ENCODE peak calls at places on chromosomes 2 and 18, in seven cellular contexts. One of them, this sample, is unnamed.

GRCh38 chr2:84643991-84644390 is 127.7 kb downstream of the DNAH6 start:
- DNase-seq in left ventricle myocardium inferior: no peak
- DNase-seq in AG10803: no peak
- DNase-seq in AG04450: no peak
- DNase-seq in WERI-Rb-1: peak
- DNase-seq in SK-N-SH: no peak
- DNase-seq in endodermal cell: no peak
- DNase-seq in this sample: no peak

GRCh38 chr18:10140461-10140911 is 226.7 kb downstream of the VAPA start:
- DNase-seq in left ventricle myocardium inferior: no peak
- DNase-seq in AG10803: peak
- DNase-seq in AG04450: no peak
- DNase-seq in WERI-Rb-1: no peak
- DNase-seq in SK-N-SH: no peak
- DNase-seq in endodermal cell: no peak
- DNase-seq in this sample: peak

GRCh38 chr2:46984642-46985476 is 69.3 kb upstream of the MCFD2 start:
- DNase-seq in left ventricle myocardium inferior: peak
- DNase-seq in AG10803: peak
- DNase-seq in AG04450: peak
- DNase-seq in WERI-Rb-1: no peak
- DNase-seq in SK-N-SH: no peak
- DNase-seq in endodermal cell: no peak
- DNase-seq in this sample: peak

GRCh38 chr18:61528961-61529360 is 195.7 kb downstream of the CDH20 start:
- DNase-seq in left ventricle myocardium inferior: no peak
- DNase-seq in AG10803: no peak
- DNase-seq in AG04450: no peak
- DNase-seq in WERI-Rb-1: peak
- DNase-seq in SK-N-SH: no peak
- DNase-seq in endodermal cell: no peak
- DNase-seq in this sample: no peak

GRCh38 chr2:197950754-197951153 is 146.4 kb downstream of the PLCL1 start:
- DNase-seq in left ventricle myocardium inferior: no peak
- DNase-seq in AG10803: peak
- DNase-seq in AG04450: no peak
- DNase-seq in WERI-Rb-1: no peak
- DNase-seq in SK-N-SH: no peak
- DNase-seq in endodermal cell: no peak
- DNase-seq in this sample: no peak

GRCh38 chr2:25000503-25001328 is 29.0 kb upstream of the DNAJC27 start:
- DNase-seq in left ventricle myocardium inferior: no peak
- DNase-seq in AG10803: peak
- DNase-seq in AG04450: peak
- DNase-seq in WERI-Rb-1: no peak
- DNase-seq in SK-N-SH: peak
- DNase-seq in endodermal cell: no peak
- DNase-seq in this sample: no peak

GRCh38 chr2:173323371-173323770 is 31.3 kb upstream of the CDCA7 start:
- DNase-seq in left ventricle myocardium inferior: no peak
- DNase-seq in AG10803: no peak
- DNase-seq in AG04450: no peak
- DNase-seq in WERI-Rb-1: no peak
- DNase-seq in SK-N-SH: no peak
- DNase-seq in endodermal cell: no peak
- DNase-seq in this sample: no peak

GRCh38 chr2:233972941-233973575 is 55.9 kb downstream of the TRPM8 start:
- DNase-seq in left ventricle myocardium inferior: peak
- DNase-seq in AG10803: no peak
- DNase-seq in AG04450: no peak
- DNase-seq in WERI-Rb-1: no peak
- DNase-seq in SK-N-SH: no peak
- DNase-seq in endodermal cell: no peak
- DNase-seq in this sample: no peak

GRCh38 chr18:55384551-55385275 is 203.3 kb downstream of the TCF4 start:
- DNase-seq in left ventricle myocardium inferior: no peak
- DNase-seq in AG10803: peak
- DNase-seq in AG04450: no peak
- DNase-seq in WERI-Rb-1: peak
- DNase-seq in SK-N-SH: peak
- DNase-seq in endodermal cell: peak
- DNase-seq in this sample: peak

GRCh38 chr2:29113891-29114321 is 1.3 kb upstream of the CLIP4 start:
- DNase-seq in left ventricle myocardium inferior: peak
- DNase-seq in AG10803: peak
- DNase-seq in AG04450: no peak
- DNase-seq in WERI-Rb-1: no peak
- DNase-seq in SK-N-SH: peak
- DNase-seq in endodermal cell: no peak
- DNase-seq in this sample: peak

GRCh38 chr2:202780514-202781021 is 91.0 kb downstream of the ICA1L start:
- DNase-seq in left ventricle myocardium inferior: no peak
- DNase-seq in AG10803: no peak
- DNase-seq in AG04450: peak
- DNase-seq in WERI-Rb-1: no peak
- DNase-seq in SK-N-SH: no peak
- DNase-seq in endodermal cell: no peak
- DNase-seq in this sample: no peak

GRCh38 chr2:152198499-152198898 is 22.9 kb upstream of the STAM2 start:
- DNase-seq in left ventricle myocardium inferior: no peak
- DNase-seq in AG10803: no peak
- DNase-seq in AG04450: no peak
- DNase-seq in WERI-Rb-1: no peak
- DNase-seq in SK-N-SH: no peak
- DNase-seq in endodermal cell: peak
- DNase-seq in this sample: no peak

GRCh38 chr2:67880291-67880761 is 182.5 kb downstream of the C1D start:
- DNase-seq in left ventricle myocardium inferior: no peak
- DNase-seq in AG10803: no peak
- DNase-seq in AG04450: no peak
- DNase-seq in WERI-Rb-1: no peak
- DNase-seq in SK-N-SH: peak
- DNase-seq in endodermal cell: peak
- DNase-seq in this sample: no peak

GRCh38 chr2:9770308-9771100 is 72.8 kb upstream of the TAF1B start:
- DNase-seq in left ventricle myocardium inferior: peak
- DNase-seq in AG10803: peak
- DNase-seq in AG04450: peak
- DNase-seq in WERI-Rb-1: peak
- DNase-seq in SK-N-SH: peak
- DNase-seq in endodermal cell: peak
- DNase-seq in this sample: peak

GRCh38 chr2:98367721-98368120 is 21.5 kb downstream of the CNGA3 start:
- DNase-seq in left ventricle myocardium inferior: no peak
- DNase-seq in AG10803: no peak
- DNase-seq in AG04450: no peak
- DNase-seq in WERI-Rb-1: no peak
- DNase-seq in SK-N-SH: no peak
- DNase-seq in endodermal cell: no peak
- DNase-seq in this sample: no peak

GRCh38 chr2:196369967-196370366 is 198.6 kb upstream of the STK17B start:
- DNase-seq in left ventricle myocardium inferior: no peak
- DNase-seq in AG10803: no peak
- DNase-seq in AG04450: no peak
- DNase-seq in WERI-Rb-1: no peak
- DNase-seq in SK-N-SH: no peak
- DNase-seq in endodermal cell: no peak
- DNase-seq in this sample: no peak

GRCh38 chr2:196368546-196369225 is 197.3 kb upstream of the STK17B start:
- DNase-seq in left ventricle myocardium inferior: no peak
- DNase-seq in AG10803: no peak
- DNase-seq in AG04450: no peak
- DNase-seq in WERI-Rb-1: no peak
- DNase-seq in SK-N-SH: no peak
- DNase-seq in endodermal cell: no peak
- DNase-seq in this sample: no peak

GRCh38 chr2:196365923-196366322 is 194.5 kb upstream of the STK17B start:
- DNase-seq in left ventricle myocardium inferior: no peak
- DNase-seq in AG10803: no peak
- DNase-seq in AG04450: no peak
- DNase-seq in WERI-Rb-1: no peak
- DNase-seq in SK-N-SH: no peak
- DNase-seq in endodermal cell: no peak
- DNase-seq in this sample: no peak

GRCh38 chr2:196365132-196365531 is 193.8 kb upstream of the STK17B start:
- DNase-seq in left ventricle myocardium inferior: no peak
- DNase-seq in AG10803: no peak
- DNase-seq in AG04450: no peak
- DNase-seq in WERI-Rb-1: no peak
- DNase-seq in SK-N-SH: no peak
- DNase-seq in endodermal cell: no peak
- DNase-seq in this sample: no peak

GRCh38 chr2:196367633-196368032 is 196.3 kb upstream of the STK17B start:
- DNase-seq in left ventricle myocardium inferior: no peak
- DNase-seq in AG10803: no peak
- DNase-seq in AG04450: no peak
- DNase-seq in WERI-Rb-1: no peak
- DNase-seq in SK-N-SH: no peak
- DNase-seq in endodermal cell: no peak
- DNase-seq in this sample: no peak
- TF ChIP-seq CTCF in left ventricle myocardium inferior: no peak
- TF ChIP-seq CTCF in AG10803: no peak
- TF ChIP-seq CTCF in AG04450: no peak
- TF ChIP-seq CTCF in WERI-Rb-1: no peak
- TF ChIP-seq CTCF in SK-N-SH: no peak
- TF ChIP-seq CTCF in endodermal cell: no peak
- TF ChIP-seq CTCF in this sample: no peak

GRCh38 chr2:154507186-154507585 is 191.3 kb upstream of the KCNJ3 start:
- DNase-seq in left ventricle myocardium inferior: no peak
- DNase-seq in AG10803: no peak
- DNase-seq in AG04450: no peak
- DNase-seq in WERI-Rb-1: no peak
- DNase-seq in SK-N-SH: peak
- DNase-seq in endodermal cell: no peak
- DNase-seq in this sample: no peak
- TF ChIP-seq CTCF in left ventricle myocardium inferior: no peak
- TF ChIP-seq CTCF in AG10803: no peak
- TF ChIP-seq CTCF in AG04450: no peak
- TF ChIP-seq CTCF in WERI-Rb-1: peak
- TF ChIP-seq CTCF in SK-N-SH: no peak
- TF ChIP-seq CTCF in endodermal cell: peak
- TF ChIP-seq CTCF in this sample: peak

GRCh38 chr2:216151313-216152030 is 42.3 kb downstream of the XRCC5 start:
- DNase-seq in left ventricle myocardium inferior: no peak
- DNase-seq in AG10803: peak
- DNase-seq in AG04450: no peak
- DNase-seq in WERI-Rb-1: no peak
- DNase-seq in SK-N-SH: peak
- DNase-seq in endodermal cell: no peak
- DNase-seq in this sample: no peak
- TF ChIP-seq CTCF in left ventricle myocardium inferior: peak
- TF ChIP-seq CTCF in AG10803: peak
- TF ChIP-seq CTCF in AG04450: no peak
- TF ChIP-seq CTCF in WERI-Rb-1: peak
- TF ChIP-seq CTCF in SK-N-SH: peak
- TF ChIP-seq CTCF in endodermal cell: peak
- TF ChIP-seq CTCF in this sample: no peak

DNA sequence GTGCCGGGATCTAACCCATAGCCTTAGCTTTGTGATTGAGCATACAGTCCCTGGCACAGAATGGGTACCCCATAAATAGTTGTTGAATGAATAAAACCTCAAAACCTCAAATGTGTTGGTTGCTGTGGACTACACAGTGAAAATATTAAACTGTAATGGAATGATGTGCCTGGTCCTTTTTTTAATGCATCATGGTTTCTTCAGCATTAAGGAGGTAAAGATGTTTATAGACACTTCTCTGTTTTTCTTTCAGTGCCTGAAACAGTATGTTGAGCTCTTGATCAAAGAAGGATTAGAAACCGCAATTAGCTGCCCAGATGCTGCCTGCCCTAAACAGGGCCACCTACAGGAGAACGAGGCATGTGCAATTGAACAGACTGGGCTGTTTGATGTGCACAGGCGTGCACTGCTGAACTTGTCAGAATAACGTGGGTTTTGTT is 97.0 kb downstream of the RNF144A start:
- DNase-seq in left ventricle myocardium inferior: no peak
- DNase-seq in AG10803: peak
- DNase-seq in AG04450: no peak
- DNase-seq in WERI-Rb-1: peak
- DNase-seq in SK-N-SH: peak
- DNase-seq in endodermal cell: peak
- DNase-seq in this sample: no peak
- TF ChIP-seq CTCF in left ventricle myocardium inferior: peak
- TF ChIP-seq CTCF in AG10803: peak
- TF ChIP-seq CTCF in AG04450: no peak
- TF ChIP-seq CTCF in WERI-Rb-1: peak
- TF ChIP-seq CTCF in SK-N-SH: peak
- TF ChIP-seq CTCF in endodermal cell: peak
- TF ChIP-seq CTCF in this sample: peak

GRCh38 chr2:209984291-209984690 is 18.1 kb upstream of the RPE start:
- DNase-seq in left ventricle myocardium inferior: no peak
- DNase-seq in AG10803: no peak
- DNase-seq in AG04450: no peak
- DNase-seq in WERI-Rb-1: no peak
- DNase-seq in SK-N-SH: no peak
- DNase-seq in endodermal cell: no peak
- DNase-seq in this sample: peak
- TF ChIP-seq CTCF in left ventricle myocardium inferior: no peak
- TF ChIP-seq CTCF in AG10803: no peak
- TF ChIP-seq CTCF in AG04450: no peak
- TF ChIP-seq CTCF in WERI-Rb-1: no peak
- TF ChIP-seq CTCF in SK-N-SH: no peak
- TF ChIP-seq CTCF in endodermal cell: no peak
- TF ChIP-seq CTCF in this sample: no peak

DNA sequence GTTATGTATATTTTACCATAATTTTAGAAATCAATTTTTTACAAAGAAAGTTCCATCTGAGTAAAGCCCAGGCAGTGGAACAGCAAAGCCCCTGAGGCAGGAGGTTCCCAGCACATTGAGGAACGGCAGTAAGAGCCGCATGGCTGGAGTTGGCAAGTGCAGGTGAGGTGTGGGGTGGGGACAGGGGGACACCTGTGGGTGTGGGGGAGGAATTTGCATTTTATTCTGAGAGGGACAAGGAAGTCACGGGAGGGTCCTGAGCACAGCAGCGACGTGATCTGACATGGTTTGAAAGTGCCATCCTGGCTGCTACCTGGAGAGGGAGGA is 16.1 kb upstream of the ADI1 start:
- DNase-seq in left ventricle myocardium inferior: no peak
- DNase-seq in AG10803: no peak
- DNase-seq in AG04450: no peak
- DNase-seq in WERI-Rb-1: no peak
- DNase-seq in SK-N-SH: no peak
- DNase-seq in endodermal cell: peak
- DNase-seq in this sample: no peak
- TF ChIP-seq CTCF in left ventricle myocardium inferior: no peak
- TF ChIP-seq CTCF in AG10803: no peak
- TF ChIP-seq CTCF in AG04450: no peak
- TF ChIP-seq CTCF in WERI-Rb-1: no peak
- TF ChIP-seq CTCF in SK-N-SH: no peak
- TF ChIP-seq CTCF in endodermal cell: no peak
- TF ChIP-seq CTCF in this sample: no peak

GRCh38 chr18:59267511-59268126 is 5.6 kb downstream of the RAX start:
- DNase-seq in left ventricle myocardium inferior: no peak
- DNase-seq in AG10803: no peak
- DNase-seq in AG04450: no peak
- DNase-seq in WERI-Rb-1: no peak
- DNase-seq in SK-N-SH: peak
- DNase-seq in endodermal cell: peak
- DNase-seq in this sample: no peak
- TF ChIP-seq CTCF in left ventricle myocardium inferior: no peak
- TF ChIP-seq CTCF in AG10803: no peak
- TF ChIP-seq CTCF in AG04450: no peak
- TF ChIP-seq CTCF in WERI-Rb-1: no peak
- TF ChIP-seq CTCF in SK-N-SH: no peak
- TF ChIP-seq CTCF in endodermal cell: no peak
- TF ChIP-seq CTCF in this sample: no peak